ENCODE peak calls at places on chromosomes 5 and 9, in five cellular contexts. B is left cardiac atrium; K is Caki2; O is activated naive CD8-positive, alpha-beta T cell treated with anti-CD3 and anti-CD28 coated beads for 36 hours; I is GDM1. P is an unnamed sample.

GRCh38 chr5:147554285-147554817 is 44.5 kb upstream of the DPYSL3 start:
- DNase-seq in B (no peak), K (no peak), O (no peak), I (no peak), P (no peak)

GRCh38 chr9:128626181-128626580 is 30.5 kb downstream of the DYNC2I2 start:
- DNase-seq in B (peak; percentile 13), K (no peak), O (no peak), I (no peak), P (no peak)

GRCh38 chr9:87276327-87276841 is 221.3 kb upstream of the DAPK1 start:
- DNase-seq in B (no peak), K (no peak), O (no peak), I (no peak), P (peak; percentile 15)

GRCh38 chr5:71816307-71816706 is 97.2 kb downstream of the CARTPT start:
- DNase-seq in B (no peak), K (no peak), O (no peak), I (no peak), P (no peak)

GRCh38 chr9:89770779-89771178 is 166.0 kb downstream of the GADD45G start:
- DNase-seq in B (no peak), K (no peak), O (no peak), I (no peak), P (no peak)

GRCh38 chr9:84869091-84869490 is 199.6 kb downstream of the NTRK2 start:
- DNase-seq in B (no peak), K (no peak), O (no peak), I (no peak), P (no peak)

GRCh38 chr9:134571946-134572914 is 69.4 kb upstream of the COL5A1 start:
- DNase-seq in B (no peak), K (no peak), O (no peak), I (no peak), P (no peak)

GRCh38 chr5:141874262-141874964 is 3.8 kb downstream of the PCDH1 start:
- DNase-seq in B (peak; percentile 13), K (no peak), O (no peak), I (no peak), P (no peak)

P was measured in stimulated activated naive CD8-positive, alpha-beta T cell treated with anti-CD3 and anti-CD28 coated beads, Interleukin-15, amount 100 ng/mL, for 72 hours.